ENCODE peak calls at places on chromosome 14, in six cellular contexts. S is K562, M is nephron progenitor cell, A is fibroblast of villous mesenchyme, C is progenitor cell of endocrine pancreas, N is endodermal cell. L is an unnamed sample.

GRCh38 chr14:101474563-101475467 is 86.5 kb upstream of the DIO3 start:
- DNase-seq in N (peak), M (no peak), S (no peak), C (no peak), A (no peak), L (peak)

GRCh38 chr14:80059041-80059440 is 152.3 kb downstream of the DIO2 start:
- DNase-seq in M (no peak), N (no peak), S (no peak), C (no peak), A (no peak), L (no peak)

GRCh38 chr14:90815817-90816662 is at the start of gene TTC7B:
- DNase-seq in C (peak), S (peak), N (peak), M (peak), A (no peak), L (no peak)

GRCh38 chr14:61591862-61592261 is 103.5 kb upstream of the HIF1A start:
- DNase-seq in M (no peak), C (no peak), N (no peak), S (no peak), A (no peak), L (no peak)

GRCh38 chr14:68686724-68687123 is 106.1 kb downstream of the ZFP36L1 start:
- DNase-seq in N (no peak), M (no peak), C (no peak), S (no peak), A (no peak), L (no peak)

GRCh38 chr14:47715330-47715729 is 39.9 kb upstream of the MDGA2 start:
- DNase-seq in M (no peak), S (no peak), A (peak), N (no peak), C (no peak), L (no peak)

GRCh38 chr14:21023174-21023573 is 1.7 kb downstream of the NDRG2 start:
- DNase-seq in M (no peak), N (no peak), C (no peak), S (no peak), A (no peak), L (peak)

GRCh38 chr14:80364274-80364673 is 153.0 kb upstream of the DIO2 start:
- DNase-seq in M (no peak), C (no peak), A (peak), S (no peak), N (no peak), L (no peak)

GRCh38 chr14:61148742-61149350 is 132.3 kb downstream of the TMEM30B start:
- DNase-seq in N (no peak), S (no peak), M (no peak), C (no peak), A (no peak), L (no peak)

GRCh38 chr14:105187935-105188524 is 6.9 kb upstream of the NUDT14 start:
- DNase-seq in A (no peak), M (no peak), N (no peak), C (no peak), S (no peak), L (no peak)

GRCh38 chr14:23469127-23469905 is at the start of gene NGDN:
- DNase-seq in C (peak), A (peak), S (peak), N (peak), M (peak), L (peak)

GRCh38 chr14:62800577-62800976 is 244.7 kb downstream of the KCNH5 start:
- DNase-seq in N (no peak), A (no peak), M (no peak), S (no peak), C (no peak), L (no peak)

GRCh38 chr14:70289138-70289537 is 70.3 kb downstream of the COX16 start:
- DNase-seq in N (no peak), S (no peak), C (no peak), A (no peak), M (no peak), L (no peak)

GRCh38 chr14:55760801-55761200 is 180.8 kb downstream of the KTN1 start:
- DNase-seq in S (no peak), C (no peak), A (no peak), M (no peak), N (no peak), L (no peak)

GRCh38 chr14:71238835-71239234 is 331.6 kb downstream of the PCNX1 start:
- DNase-seq in M (no peak), N (no peak), S (no peak), C (no peak), A (no peak), L (no peak)

GRCh38 chr14:100102156-100102785 is 37.0 kb downstream of the EVL start:
- DNase-seq in N (no peak), M (no peak), C (no peak), S (no peak), A (no peak), L (no peak)
- TF ChIP-seq CTCF in N (peak), M (no peak), C (no peak), S (no peak), A (no peak), L (no peak)

GRCh38 chr14:54338696-54339317 is 58.0 kb upstream of the CDKN3 start:
- DNase-seq in N (peak), M (no peak), C (no peak), A (peak), S (no peak), L (no peak)
- TF ChIP-seq CTCF in N (peak), M (peak), C (peak), A (peak), S (peak), L (no peak)

GRCh38 chr14:93734961-93735360 is 53.3 kb downstream of the PRIMA1 start:
- DNase-seq in S (no peak), N (no peak), C (no peak), M (no peak), A (no peak), L (no peak)

GRCh38 chr14:93737574-93737973 is 50.7 kb downstream of the PRIMA1 start:
- DNase-seq in C (no peak), M (no peak), A (no peak), S (no peak), N (no peak), L (no peak)

GRCh38 chr14:93734086-93734822 is 54.0 kb downstream of the PRIMA1 start:
- DNase-seq in M (peak), A (no peak), C (no peak), S (peak), N (peak), L (no peak)

GRCh38 chr14:93733646-93734045 is 54.6 kb downstream of the PRIMA1 start:
- DNase-seq in C (no peak), A (no peak), S (peak), M (no peak), N (no peak), L (no peak)

GRCh38 chr14:93736378-93737014 is 51.8 kb downstream of the PRIMA1 start:
- DNase-seq in S (peak), C (no peak), A (no peak), M (no peak), N (peak), L (no peak)
- TF ChIP-seq CTCF in S (peak), C (peak), A (no peak), M (peak), N (peak), L (no peak)

GRCh38 chr14:36099619-36100018 is 76.9 kb downstream of the PTCSC3 start:
- DNase-seq in A (no peak), M (no peak), S (no peak), C (no peak), N (no peak), L (no peak)

GRCh38 chr14:36105401-36105800 is 71.1 kb downstream of the PTCSC3 start:
- DNase-seq in C (no peak), A (no peak), M (peak), N (peak), S (no peak), L (no peak)
- TF ChIP-seq CTCF in C (peak), A (no peak), M (peak), N (peak), S (no peak), L (no peak)

L was measured in coronary artery.